ENCODE peak calls at places on chromosomes 12 and 14, in six cellular contexts. T is H1, Z is SK-N-SH, Q is GM12878, K is HepG2, C is K562. N is an unnamed sample.

GRCh38 chr12:55068416-55069010 is 48.7 kb downstream of the NEUROD4 start:
- DNase-seq in Z (peak), C (peak), K (peak), Q (no peak), T (no peak), N (peak)

GRCh38 chr12:109711596-109712461 is 1.8 kb upstream of the FAM222A start:
- DNase-seq in Q (no peak), C (peak), Z (no peak), T (no peak), K (peak), N (no peak)

GRCh38 chr14:104559043-104559768 is 20.4 kb upstream of the C14orf180 start:
- DNase-seq in T (no peak), C (no peak), Q (no peak), K (no peak), Z (no peak), N (no peak)

GRCh38 chr12:95173392-95174251 is 43.6 kb downstream of the FGD6 start:
- DNase-seq in Z (peak), T (no peak), K (no peak), C (peak), Q (no peak), N (no peak)

GRCh38 chr14:31927348-31927826 is 149.7 kb upstream of the ARHGAP5 start:
- DNase-seq in K (peak), C (no peak), Q (no peak), T (no peak), Z (no peak), N (no peak)

GRCh38 chr14:56168007-56168616 is 49.9 kb downstream of the PELI2 start:
- DNase-seq in Q (no peak), Z (no peak), C (no peak), T (no peak), K (no peak), N (no peak)

GRCh38 chr12:54439521-54440255 is 20.6 kb upstream of the ITGA5 start:
- DNase-seq in T (no peak), C (peak), Q (no peak), K (peak), Z (peak), N (no peak)

GRCh38 chr12:4082809-4083447 is 190.6 kb upstream of the CCND2 start:
- DNase-seq in Z (no peak), C (no peak), Q (no peak), K (no peak), T (no peak), N (no peak)

GRCh38 chr12:112961536-112961935 is 16.8 kb upstream of the OAS2 start:
- DNase-seq in T (no peak), C (no peak), K (no peak), Z (no peak), Q (no peak), N (no peak)

GRCh38 chr14:26286806-26287205 is 311.0 kb downstream of the NOVA1 start:
- DNase-seq in K (no peak), Z (no peak), C (no peak), Q (no peak), T (no peak), N (no peak)

GRCh38 chr12:118520954-118521353 is 144.6 kb downstream of the SUDS3 start:
- DNase-seq in Z (no peak), K (no peak), T (no peak), Q (no peak), C (no peak), N (no peak)

GRCh38 chr12:50218386-50218785 is 51.2 kb upstream of the CERS5 start:
- DNase-seq in Q (no peak), Z (no peak), K (no peak), T (no peak), C (no peak), N (no peak)

GRCh38 chr14:61026523-61026922 is 45.5 kb downstream of the SLC38A6 start:
- DNase-seq in C (no peak), Z (no peak), Q (no peak), K (no peak), T (no peak), N (no peak)

GRCh38 chr12:56565510-56566101 is 44.0 kb downstream of the RBMS2 start:
- DNase-seq in Q (no peak), T (peak), C (peak), Z (no peak), K (peak), N (peak)

GRCh38 chr14:88612981-88613380 is 50.1 kb downstream of the ZC3H14 start:
- DNase-seq in Q (no peak), T (no peak), K (no peak), Z (no peak), C (no peak), N (no peak)

GRCh38 chr12:82413994-82414393 is 55.7 kb downstream of the METTL25 start:
- DNase-seq in K (no peak), C (no peak), Z (no peak), T (no peak), Q (no peak), N (no peak)

GRCh38 chr12:9926876-9927275 is 5.3 kb downstream of the CLEC2A start:
- DNase-seq in C (no peak), T (no peak), Q (no peak), K (no peak), Z (no peak), N (no peak)

GRCh38 chr14:68543516-68543915 is 249.4 kb downstream of the ZFP36L1 start:
- DNase-seq in K (no peak), T (no peak), Z (no peak), Q (no peak), C (no peak), N (no peak)

GRCh38 chr12:108091351-108091750 is 37.7 kb upstream of the WSCD2 start:
- DNase-seq in T (no peak), K (no peak), Z (no peak), C (no peak), Q (no peak), N (no peak)

GRCh38 chr14:100577986-100578431 is 9.2 kb downstream of the BEGAIN start:
- DNase-seq in T (no peak), Q (no peak), C (no peak), Z (peak), K (no peak), N (no peak)

GRCh38 chr12:4145990-4146859 is 127.3 kb upstream of the CCND2 start:
- DNase-seq in Q (peak), T (no peak), K (no peak), C (no peak), Z (no peak), N (no peak)

DNA sequence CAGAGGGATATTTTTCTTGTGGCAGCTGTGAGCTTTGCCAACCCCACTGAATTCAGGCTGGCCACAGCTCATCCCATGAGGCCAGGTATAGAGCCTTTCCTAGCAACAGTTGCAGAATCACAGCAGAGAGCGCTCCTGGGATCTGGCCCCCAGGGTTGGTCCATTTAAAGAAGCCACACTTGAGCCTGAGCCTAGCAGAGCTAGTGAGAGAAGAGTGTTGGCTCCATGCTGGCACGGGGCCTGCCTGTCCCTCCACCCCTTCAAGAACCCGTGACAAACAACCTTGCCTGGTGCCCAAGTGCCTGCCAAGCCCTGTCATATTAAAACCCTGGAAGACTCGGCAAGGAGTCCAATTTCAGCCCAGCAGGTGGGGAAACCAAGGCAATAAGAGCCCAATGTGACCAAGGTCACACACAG is 91.6 kb downstream of the LRRC74A start:
- DNase-seq in T (no peak), K (no peak), Q (no peak), C (no peak), Z (no peak), N (no peak)
- TF ChIP-seq GABPA in T (no peak), K (no peak), Q (no peak), C (no peak), Z (no peak), N (no peak)

DNA sequence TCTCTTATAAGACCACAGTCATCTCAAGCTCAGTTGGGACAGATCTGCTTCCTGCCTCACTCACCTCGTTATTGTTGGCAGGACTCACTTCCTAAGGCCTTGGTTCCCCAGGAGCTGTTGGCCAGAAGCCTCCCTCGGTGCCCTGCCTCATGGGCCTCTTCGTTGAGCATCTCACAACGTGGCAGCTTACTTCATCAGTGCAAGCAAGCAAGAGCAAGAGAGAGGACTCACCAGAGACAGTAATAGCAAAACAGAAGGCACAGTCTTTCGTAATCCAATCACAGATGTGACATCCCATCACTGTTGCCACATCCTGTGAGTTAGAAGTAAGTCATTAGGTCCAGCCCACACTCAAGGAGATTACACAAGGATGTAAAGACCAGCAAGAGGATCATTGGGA is 5.1 kb upstream of the NUMB start:
- DNase-seq in K (peak), Z (no peak), Q (no peak), T (no peak), C (no peak), N (peak)
- H3K27ac ChIP-seq in K (peak), Z (peak), Q (no peak), T (no peak), C (no peak), N (peak)

GRCh38 chr14:95352481-95352880 is 32.8 kb upstream of the CLMN start:
- DNase-seq in Z (no peak), Q (no peak), C (no peak), T (no peak), K (no peak), N (no peak)
- TF ChIP-seq GABPA in Z (no peak), Q (no peak), C (no peak), T (no peak), K (no peak), N (no peak)

DNA sequence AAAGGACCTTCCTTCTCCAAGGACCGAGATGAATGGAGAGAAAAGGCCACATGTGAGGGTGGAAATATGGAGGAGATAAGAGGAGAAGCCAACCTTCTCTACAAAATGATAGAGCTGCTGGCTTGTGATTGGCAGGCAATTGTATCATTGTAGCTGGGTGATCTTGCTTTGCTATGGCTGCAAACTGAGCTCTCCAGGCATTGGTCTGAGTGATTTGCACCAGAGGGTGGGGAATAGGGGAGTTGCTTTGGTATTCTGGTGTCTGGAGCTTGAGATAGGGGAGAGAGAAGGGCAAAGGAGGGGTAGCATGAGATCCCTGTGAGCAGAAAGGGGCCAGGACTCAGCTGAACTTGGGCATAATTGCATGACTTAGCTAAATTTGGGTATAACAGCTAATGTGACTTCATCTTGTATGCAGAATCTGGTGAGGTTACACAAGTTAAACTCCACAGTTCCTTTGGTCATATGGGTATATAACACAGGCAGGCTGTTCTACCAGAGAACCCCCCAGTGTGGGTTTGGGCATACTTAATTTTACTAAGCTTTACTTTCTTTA is 72.0 kb downstream of the FOS start:
- DNase-seq in K (no peak), Z (no peak), Q (no peak), C (peak), T (no peak), N (no peak)
- H3K27ac ChIP-seq in K (no peak), Z (no peak), Q (no peak), C (no peak), T (no peak), N (no peak)

GRCh38 chr14:39593339-39593738 is 161.1 kb upstream of the FBXO33 start:
- DNase-seq in Q (no peak), T (no peak), C (no peak), K (no peak), Z (no peak), N (no peak)

DNA sequence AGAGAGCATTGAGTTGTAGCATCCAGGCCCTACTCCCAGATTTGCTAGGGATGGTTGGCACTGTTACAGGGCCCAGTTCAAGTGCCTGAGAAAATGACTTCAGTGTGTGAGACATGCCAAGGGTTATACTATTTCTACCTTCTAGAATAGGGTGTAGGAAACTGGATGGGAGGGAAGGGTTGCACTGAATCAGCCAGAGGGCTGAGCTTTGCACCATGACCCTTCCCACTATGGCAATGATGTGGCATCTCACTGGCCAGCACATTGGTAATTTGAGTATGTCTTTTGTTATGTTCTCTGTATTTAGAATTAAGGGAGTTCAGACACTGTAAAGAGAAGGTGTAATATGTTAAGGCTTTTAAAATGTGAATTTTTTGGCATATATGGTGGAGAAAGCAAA is 160.2 kb upstream of the FBXO33 start:
- DNase-seq in Q (no peak), K (no peak), Z (no peak), C (no peak), T (no peak), N (no peak)
- TF ChIP-seq GABPA in Q (no peak), K (no peak), Z (no peak), C (no peak), T (no peak), N (no peak)

GRCh38 chr14:101927859-101928258 is 36.5 kb upstream of the DYNC1H1 start:
- DNase-seq in T (no peak), Z (peak), C (peak), K (no peak), Q (no peak), N (peak)
- H3K27ac ChIP-seq in T (no peak), Z (peak), C (peak), K (no peak), Q (no peak), N (no peak)

GRCh38 chr14:101875726-101876268 is 88.6 kb upstream of the DYNC1H1 start:
- DNase-seq in Z (no peak), Q (no peak), C (no peak), K (no peak), T (no peak), N (no peak)
- TF ChIP-seq GABPA in Z (no peak), Q (no peak), C (no peak), K (no peak), T (no peak), N (no peak)

GRCh38 chr12:100348657-100349454 is 8.0 kb upstream of the SLC17A8 start:
- DNase-seq in T (no peak), Q (no peak), K (peak), Z (peak), C (no peak), N (no peak)
- H3K27ac ChIP-seq in T (no peak), Q (no peak), K (no peak), Z (no peak), C (no peak), N (no peak)